ENCODE peak calls at places on chromosomes 13 and 19, in four cellular contexts. Y is GM12864, M is AG04449, D is DMS79 treated with DMSO at 0.1 percent for 48 hours. J is an unnamed sample.

GRCh38 chr13:24269803-24270202 is 39.6 kb upstream of the C1QTNF9 start:
- DNase-seq in D (no peak), M (no peak), Y (no peak), J (no peak)

GRCh38 chr19:4678881-4679379 is 8.8 kb upstream of the MYDGF start:
- DNase-seq in M (no peak), Y (no peak), D (no peak), J (no peak)

GRCh38 chr19:36891768-36892357 is 24.2 kb downstream of the ZNF829 start:
- DNase-seq in D (no peak), M (no peak), Y (no peak), J (no peak)

GRCh38 chr19:32692727-32693061 is 1.1 kb downstream of the NUDT19 start:
- DNase-seq in Y (no peak), D (no peak), M (no peak), J (no peak)

GRCh38 chr19:51031220-51031879 is 3.5 kb downstream of the KLK12 start:
- DNase-seq in M (no peak), D (no peak), Y (no peak), J (no peak)

GRCh38 chr13:39306639-39307589 is 268.7 kb downstream of the NHLRC3 start:
- DNase-seq in M (no peak), Y (peak), D (no peak), J (no peak)

GRCh38 chr13:98801626-98802418 is 49.4 kb upstream of the SLC15A1 start:
- DNase-seq in M (no peak), D (no peak), Y (no peak), J (no peak)

GRCh38 chr19:405138-405965 is 3.6 kb downstream of the C2CD4C start:
- DNase-seq in M (no peak), Y (no peak), D (no peak), J (no peak)

GRCh38 chr13:33139186-33139585 is 123.0 kb downstream of the KL start:
- DNase-seq in Y (no peak), D (peak), M (no peak), J (no peak)

GRCh38 chr13:112624040-112624439 is 36.1 kb upstream of the TUBGCP3 start:
- DNase-seq in M (no peak), Y (no peak), D (no peak), J (no peak)

GRCh38 chr19:39671739-39672363 is 16.1 kb downstream of the LGALS16 start:
- DNase-seq in Y (peak), M (no peak), D (peak), J (no peak)

GRCh38 chr13:18998389-18998788 is 183.2 kb downstream of the TUBA3C start:
- DNase-seq in Y (no peak), M (no peak), D (no peak), J (no peak)

GRCh38 chr13:24112791-24113190 is 47.7 kb upstream of the SPATA13 start:
- DNase-seq in M (no peak), Y (no peak), D (no peak), J (no peak)

GRCh38 chr19:1081301-1082164 is 13.6 kb downstream of the POLR2E start:
- DNase-seq in D (no peak), Y (no peak), M (no peak), J (no peak)

GRCh38 chr13:21137696-21138095 is 38.7 kb downstream of the SKA3 start:
- DNase-seq in Y (no peak), D (no peak), M (no peak), J (no peak)

GRCh38 chr19:33234736-33235135 is 9.1 kb upstream of the SLC7A10 start:
- DNase-seq in Y (no peak), D (no peak), M (no peak), J (no peak)

GRCh38 chr13:57933606-57934005 is 302.1 kb downstream of the PCDH17 start:
- DNase-seq in M (no peak), Y (no peak), D (no peak), J (no peak)

GRCh38 chr13:45055198-45055901 is 65.0 kb upstream of the GTF2F2 start:
- DNase-seq in M (peak), D (no peak), Y (peak), J (peak)

GRCh38 chr13:40149611-40150283 is 494.3 kb downstream of the COG6 start:
- DNase-seq in D (no peak), M (peak), Y (no peak), J (no peak)

GRCh38 chr19:18319591-18320135 is 3.2 kb downstream of the LSM4 start:
- DNase-seq in D (no peak), M (no peak), Y (no peak), J (no peak)

GRCh38 chr19:3080281-3080680 is 13.9 kb upstream of the GNA11 start:
- DNase-seq in M (peak), D (no peak), Y (no peak), J (no peak)

GRCh38 chr13:23822252-23822824 is 66.9 kb downstream of the MIPEP start:
- DNase-seq in D (no peak), Y (no peak), M (no peak), J (no peak)

GRCh38 chr13:77565635-77566034 is 30.1 kb downstream of the SCEL start:
- DNase-seq in M (no peak), Y (no peak), D (no peak), J (no peak)

GRCh38 chr19:49196527-49197240 is 39.1 kb downstream of the TRPM4 start:
- DNase-seq in Y (no peak), D (peak), M (no peak), J (no peak)

GRCh38 chr13:22789027-22789593 is 391.7 kb upstream of the SGCG start:
- DNase-seq in Y (no peak), D (no peak), M (no peak), J (no peak)

GRCh38 chr13:35791191-35791902 is 314.9 kb upstream of the MAB21L1 start:
- DNase-seq in M (no peak), Y (no peak), D (no peak), J (no peak)

GRCh38 chr19:30677702-30678101 is 305.5 kb downstream of the ZNF536 start:
- DNase-seq in D (no peak), M (no peak), Y (no peak), J (no peak)

GRCh38 chr19:16351133-16351809 is 26.6 kb downstream of the KLF2 start:
- DNase-seq in D (no peak), M (no peak), Y (no peak), J (no peak)

GRCh38 chr19:48611872-48612271 is 3.0 kb downstream of the FAM83E start:
- DNase-seq in D (no peak), Y (no peak), M (no peak), J (no peak)

GRCh38 chr19:42596391-42597071 is 1.8 kb upstream of the CEACAM8 start:
- DNase-seq in Y (no peak), D (peak), M (no peak), J (no peak)

GRCh38 chr13:49859568-49859967 is 67.1 kb upstream of the KPNA3 start:
- DNase-seq in M (peak), Y (no peak), D (no peak), J (no peak)

GRCh38 chr13:104799152-104799551 is 1732.9 kb upstream of the SLC10A2 start:
- DNase-seq in M (no peak), Y (no peak), D (no peak), J (no peak)

J was measured in caudate nucleus.